ENCODE peak calls at places on chromosomes 13 and 19, in four cellular contexts. One of them, this sample, is unnamed. For H3K27me3, the result is how much of the 10 kb centered on the place peaks cover.

GRCh38 chr13:23851106-23851505 is 38.1 kb downstream of the MIPEP start:
- DNase-seq in CD8-positive, alpha-beta T cell: no peak
- DNase-seq in K562: no peak
- DNase-seq in colonic mucosa: no peak
- DNase-seq in this sample: no peak

GRCh38 chr13:46339035-46339666 is 47.9 kb downstream of the RUBCNL start:
- DNase-seq in CD8-positive, alpha-beta T cell: no peak
- DNase-seq in K562: no peak
- DNase-seq in colonic mucosa: no peak
- DNase-seq in this sample: no peak

GRCh38 chr13:28684257-28684656 is 25.3 kb downstream of the POMP start:
- DNase-seq in CD8-positive, alpha-beta T cell: no peak
- DNase-seq in K562: peak
- DNase-seq in colonic mucosa: peak
- DNase-seq in this sample: no peak

GRCh38 chr19:6233051-6233826 is 46.5 kb downstream of the MLLT1 start:
- DNase-seq in CD8-positive, alpha-beta T cell: no peak
- DNase-seq in K562: no peak
- DNase-seq in colonic mucosa: no peak
- DNase-seq in this sample: no peak

GRCh38 chr19:13748169-13748884 is 16.0 kb upstream of the MRI1 start:
- DNase-seq in CD8-positive, alpha-beta T cell: no peak
- DNase-seq in K562: no peak
- DNase-seq in colonic mucosa: peak
- DNase-seq in this sample: no peak

GRCh38 chr13:45851171-45851889 is at the start of gene SIAH3:
- DNase-seq in CD8-positive, alpha-beta T cell: peak
- DNase-seq in K562: no peak
- DNase-seq in colonic mucosa: no peak
- DNase-seq in this sample: no peak

GRCh38 chr13:28575200-28575599 is 80.3 kb upstream of the FLT1 start:
- DNase-seq in CD8-positive, alpha-beta T cell: no peak
- DNase-seq in K562: peak
- DNase-seq in colonic mucosa: peak
- DNase-seq in this sample: no peak

GRCh38 chr13:110269509-110270185 is 37.3 kb downstream of the COL4A1 start:
- DNase-seq in CD8-positive, alpha-beta T cell: no peak
- DNase-seq in K562: no peak
- DNase-seq in colonic mucosa: no peak
- DNase-seq in this sample: no peak

GRCh38 chr13:97944396-97945029 is 9.0 kb upstream of the IPO5 start:
- DNase-seq in CD8-positive, alpha-beta T cell: no peak
- DNase-seq in K562: no peak
- DNase-seq in colonic mucosa: no peak
- DNase-seq in this sample: no peak

GRCh38 chr13:79289557-79289956 is 116.5 kb downstream of the RBM26 start:
- DNase-seq in CD8-positive, alpha-beta T cell: no peak
- DNase-seq in K562: no peak
- DNase-seq in colonic mucosa: no peak
- DNase-seq in this sample: no peak

GRCh38 chr13:35888327-35888940 is 242.7 kb downstream of the DCLK1 start:
- DNase-seq in CD8-positive, alpha-beta T cell: no peak
- DNase-seq in K562: no peak
- DNase-seq in colonic mucosa: no peak
- DNase-seq in this sample: no peak

GRCh38 chr19:43711751-43712355 is 4.0 kb upstream of the IRGC start:
- DNase-seq in CD8-positive, alpha-beta T cell: no peak
- DNase-seq in K562: no peak
- DNase-seq in colonic mucosa: no peak
- DNase-seq in this sample: no peak

GRCh38 chr13:73268306-73268705 is 209.5 kb downstream of the KLF5 start:
- DNase-seq in CD8-positive, alpha-beta T cell: no peak
- DNase-seq in K562: no peak
- DNase-seq in colonic mucosa: peak
- DNase-seq in this sample: no peak

DNA sequence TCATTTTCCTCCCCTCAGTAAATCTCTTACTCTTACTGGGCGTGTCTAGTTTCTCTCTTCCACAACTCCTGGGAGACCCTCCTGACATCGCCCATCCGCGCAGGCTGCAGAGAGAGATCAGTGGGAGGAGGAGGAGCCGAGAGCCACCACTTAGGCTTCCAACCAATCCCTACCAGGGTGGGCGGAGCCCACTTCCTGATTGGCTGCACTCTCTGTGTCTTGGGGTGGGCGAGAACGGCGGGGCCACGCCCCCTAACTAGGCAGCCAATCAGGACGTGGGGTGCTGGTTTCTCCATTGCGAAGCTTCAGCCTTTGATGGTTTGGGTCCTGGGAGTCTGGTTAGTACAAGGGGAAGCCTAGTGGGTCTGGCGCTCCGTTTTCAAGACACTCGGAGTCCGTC is at the start of gene PMIS2:
- DNase-seq in CD8-positive, alpha-beta T cell: no peak
- DNase-seq in K562: peak
- DNase-seq in colonic mucosa: no peak
- DNase-seq in this sample: no peak
- H3K27me3 ChIP-seq in CD8-positive, alpha-beta T cell: under half
- H3K27me3 ChIP-seq in K562: under half
- H3K27me3 ChIP-seq in colonic mucosa: under half
- H3K27me3 ChIP-seq in this sample: under half

GRCh38 chr19:4911786-4912672 is 2.7 kb downstream of the UHRF1 start:
- DNase-seq in CD8-positive, alpha-beta T cell: peak
- DNase-seq in K562: peak
- DNase-seq in colonic mucosa: peak
- DNase-seq in this sample: peak
- H3K4me3 ChIP-seq in CD8-positive, alpha-beta T cell: peak
- H3K4me3 ChIP-seq in K562: peak
- H3K4me3 ChIP-seq in colonic mucosa: peak
- H3K4me3 ChIP-seq in this sample: peak

DNA sequence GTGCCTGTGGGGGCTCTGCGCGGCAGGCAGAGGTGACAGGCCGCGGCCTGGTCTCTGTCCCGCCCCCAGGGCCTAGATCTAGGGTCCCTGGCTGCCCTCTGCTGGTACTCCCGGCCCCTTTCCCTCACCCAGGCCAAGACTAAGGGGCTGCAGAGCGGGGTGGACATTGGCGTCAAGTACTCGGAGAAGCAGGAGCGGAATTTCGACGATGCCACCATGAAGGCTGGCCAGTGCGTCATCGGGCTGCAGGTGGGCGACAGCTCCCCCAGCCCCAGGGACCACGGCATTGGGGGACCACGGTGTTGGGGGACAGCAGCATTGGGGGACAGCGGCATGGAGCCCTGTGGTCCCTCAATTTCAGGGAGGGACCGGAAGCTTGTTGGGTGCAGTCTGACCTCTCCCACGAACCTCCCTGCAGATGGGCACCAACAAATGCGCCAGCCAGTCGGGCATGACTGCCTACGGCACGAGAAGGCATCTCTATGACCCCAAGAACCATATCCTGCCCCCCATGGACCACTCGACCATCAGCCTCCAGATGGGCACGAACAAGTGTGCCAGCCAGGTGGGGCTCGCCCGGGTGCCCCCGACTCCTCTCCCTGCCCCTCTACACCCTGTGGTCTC is 3.8 kb upstream of the ABCA7 start:
- DNase-seq in CD8-positive, alpha-beta T cell: no peak
- DNase-seq in K562: no peak
- DNase-seq in colonic mucosa: no peak
- DNase-seq in this sample: no peak
- TF ChIP-seq CTCF in CD8-positive, alpha-beta T cell: no peak
- TF ChIP-seq CTCF in K562: peak
- TF ChIP-seq CTCF in colonic mucosa: no peak
- TF ChIP-seq CTCF in this sample: no peak

GRCh38 chr19:32165750-32166149 is 179.7 kb upstream of the ZNF507 start:
- DNase-seq in CD8-positive, alpha-beta T cell: no peak
- DNase-seq in K562: no peak
- DNase-seq in colonic mucosa: no peak
- DNase-seq in this sample: no peak
- H3K27me3 ChIP-seq in CD8-positive, alpha-beta T cell: under half
- H3K27me3 ChIP-seq in K562: under half
- H3K27me3 ChIP-seq in colonic mucosa: under half
- H3K27me3 ChIP-seq in this sample: under half

GRCh38 chr19:7914099-7914498 is 531 bp upstream of the TGFBR3L start:
- DNase-seq in CD8-positive, alpha-beta T cell: no peak
- DNase-seq in K562: no peak
- DNase-seq in colonic mucosa: no peak
- DNase-seq in this sample: no peak

GRCh38 chr19:7913652-7914051 is 978 bp upstream of the TGFBR3L start:
- DNase-seq in CD8-positive, alpha-beta T cell: no peak
- DNase-seq in K562: no peak
- DNase-seq in colonic mucosa: no peak
- DNase-seq in this sample: no peak

GRCh38 chr19:7912697-7913564 is 1.7 kb upstream of the TGFBR3L start:
- DNase-seq in CD8-positive, alpha-beta T cell: no peak
- DNase-seq in K562: no peak
- DNase-seq in colonic mucosa: no peak
- DNase-seq in this sample: no peak

GRCh38 chr19:7915250-7916136 is 863 bp downstream of the TGFBR3L start:
- DNase-seq in CD8-positive, alpha-beta T cell: no peak
- DNase-seq in K562: no peak
- DNase-seq in colonic mucosa: no peak
- DNase-seq in this sample: no peak

DNA sequence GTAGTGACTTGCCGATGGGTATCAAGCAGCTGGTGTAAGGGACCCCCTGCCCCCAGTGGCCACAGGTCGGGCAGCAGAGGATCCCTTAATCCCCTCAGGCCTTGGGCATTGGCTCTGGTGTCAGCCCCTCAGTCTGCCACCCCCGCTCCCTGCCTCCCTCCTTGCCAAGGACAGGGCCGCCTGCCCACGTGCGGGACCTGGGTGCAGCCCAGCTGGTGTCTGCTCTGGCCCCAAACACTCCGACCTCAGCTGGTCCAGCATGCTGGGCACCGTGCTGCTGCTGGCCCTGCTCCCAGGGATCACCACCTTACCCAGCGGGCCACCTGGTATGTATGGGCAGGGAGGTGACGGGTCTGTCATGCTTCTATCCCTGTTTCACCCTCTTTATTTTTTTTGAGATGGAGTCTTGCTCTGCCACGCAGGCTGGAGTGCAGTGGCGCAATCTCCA is at the start of gene TGFBR3L:
- DNase-seq in CD8-positive, alpha-beta T cell: no peak
- DNase-seq in K562: no peak
- DNase-seq in colonic mucosa: no peak
- DNase-seq in this sample: no peak
- H3K4me3 ChIP-seq in CD8-positive, alpha-beta T cell: no peak
- H3K4me3 ChIP-seq in K562: no peak
- H3K4me3 ChIP-seq in colonic mucosa: no peak
- H3K4me3 ChIP-seq in this sample: peak

DNA sequence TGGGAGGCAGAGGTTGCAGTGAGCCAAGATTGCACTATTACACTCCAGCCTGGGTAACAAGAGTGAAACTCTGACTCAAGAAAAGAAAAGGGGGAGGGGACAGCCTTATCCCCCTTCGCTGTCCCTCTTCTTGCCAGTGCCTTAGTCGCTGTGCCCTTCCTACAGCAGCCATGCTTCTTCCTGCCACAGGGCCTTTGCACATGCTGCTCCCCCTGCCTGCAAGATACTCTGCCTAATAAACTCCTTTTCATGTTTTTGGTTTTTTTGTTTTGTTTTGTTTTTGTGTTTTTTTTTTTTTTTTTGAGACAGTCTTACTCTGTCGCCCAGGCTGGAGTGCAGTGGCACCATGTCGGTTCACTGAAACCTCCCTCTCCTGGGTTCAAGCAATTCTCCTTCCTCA is 21.4 kb downstream of the NWD1 start:
- DNase-seq in CD8-positive, alpha-beta T cell: no peak
- DNase-seq in K562: no peak
- DNase-seq in colonic mucosa: no peak
- DNase-seq in this sample: no peak
- TF ChIP-seq CTCF in CD8-positive, alpha-beta T cell: no peak
- TF ChIP-seq CTCF in K562: no peak
- TF ChIP-seq CTCF in colonic mucosa: no peak
- TF ChIP-seq CTCF in this sample: no peak

DNA sequence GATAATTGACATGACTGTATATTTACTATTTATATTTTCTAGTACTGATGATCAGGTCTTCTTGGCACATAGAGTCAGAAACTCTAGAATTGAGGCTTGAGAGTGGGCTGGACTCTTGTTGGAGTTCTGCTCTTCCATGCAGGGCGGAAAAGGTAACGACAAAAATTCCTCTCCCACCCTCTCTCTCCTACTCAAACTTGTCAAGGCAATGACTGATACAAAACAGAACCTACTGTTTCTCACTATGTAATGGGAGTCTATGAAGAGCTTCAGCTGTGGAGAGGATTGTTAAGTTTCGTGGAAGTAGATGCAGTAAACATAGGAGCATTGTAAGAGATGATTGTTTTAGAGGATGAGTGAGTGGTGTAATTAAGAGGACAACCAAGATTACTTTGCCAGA is 8.8 kb downstream of the EDNRB start:
- DNase-seq in CD8-positive, alpha-beta T cell: no peak
- DNase-seq in K562: no peak
- DNase-seq in colonic mucosa: no peak
- DNase-seq in this sample: no peak
- H3K27me3 ChIP-seq in CD8-positive, alpha-beta T cell: under half
- H3K27me3 ChIP-seq in K562: under half
- H3K27me3 ChIP-seq in colonic mucosa: under half
- H3K27me3 ChIP-seq in this sample: under half

GRCh38 chr19:48837081-48837524 is 812 bp upstream of the HSD17B14 start:
- DNase-seq in CD8-positive, alpha-beta T cell: peak
- DNase-seq in K562: no peak
- DNase-seq in colonic mucosa: peak
- DNase-seq in this sample: peak

GRCh38 chr19:48835734-48836088 is 580 bp downstream of the HSD17B14 start:
- DNase-seq in CD8-positive, alpha-beta T cell: peak
- DNase-seq in K562: peak
- DNase-seq in colonic mucosa: peak
- DNase-seq in this sample: peak

GRCh38 chr19:48833977-48834376 is 2.3 kb downstream of the HSD17B14 start:
- DNase-seq in CD8-positive, alpha-beta T cell: no peak
- DNase-seq in K562: no peak
- DNase-seq in colonic mucosa: no peak
- DNase-seq in this sample: no peak

GRCh38 chr19:48837586-48838191 is 1.4 kb upstream of the HSD17B14 start:
- DNase-seq in CD8-positive, alpha-beta T cell: no peak
- DNase-seq in K562: no peak
- DNase-seq in colonic mucosa: no peak
- DNase-seq in this sample: no peak

GRCh38 chr19:48836089-48837017 is at the start of gene HSD17B14:
- DNase-seq in CD8-positive, alpha-beta T cell: no peak
- DNase-seq in K562: peak
- DNase-seq in colonic mucosa: no peak
- DNase-seq in this sample: no peak
- H3K4me3 ChIP-seq in CD8-positive, alpha-beta T cell: peak
- H3K4me3 ChIP-seq in K562: no peak
- H3K4me3 ChIP-seq in colonic mucosa: peak
- H3K4me3 ChIP-seq in this sample: peak